ENCODE peak calls at places on chromosomes 13 and 19, in five cellular contexts. M is H1, W is K562, A is HepG2, O is GM12878. X is an unnamed sample.

GRCh38 chr13:75566658-75567057 is 17.1 kb downstream of the UCHL3 start:
- DNase-seq in M (no peak), W (no peak), A (peak), O (no peak), X (peak)

GRCh38 chr13:41802684-41803554 is 158.0 kb downstream of the VWA8 start:
- DNase-seq in M (no peak), W (no peak), A (no peak), O (no peak), X (no peak)

GRCh38 chr19:3111586-3112247 is 17.6 kb downstream of the GNA11 start:
- DNase-seq in M (no peak), W (no peak), A (no peak), O (no peak), X (no peak)

GRCh38 chr13:101868585-101869469 is 416.4 kb downstream of the ITGBL1 start:
- DNase-seq in M (no peak), W (no peak), A (no peak), O (no peak), X (no peak)

GRCh38 chr13:77779461-77780272 is 82.2 kb downstream of the SLAIN1 start:
- DNase-seq in M (no peak), W (no peak), A (peak), O (peak), X (peak)

GRCh38 chr19:46466536-46467199 is 4.7 kb downstream of the PNMA8A start:
- DNase-seq in M (no peak), W (no peak), A (no peak), O (peak), X (no peak)

GRCh38 chr13:51643114-51643881 is 59.0 kb downstream of the WDFY2 start:
- DNase-seq in M (no peak), W (no peak), A (peak), O (no peak), X (peak)

GRCh38 chr19:3336680-3337523 is 29.5 kb upstream of the NFIC start:
- DNase-seq in M (no peak), W (no peak), A (peak), O (no peak), X (peak)

GRCh38 chr13:19052931-19053330 is 128.7 kb downstream of the TUBA3C start:
- DNase-seq in M (no peak), W (no peak), A (no peak), O (no peak), X (no peak)

GRCh38 chr13:110108348-110109139 is 198.4 kb downstream of the COL4A1 start:
- DNase-seq in M (no peak), W (no peak), A (peak), O (no peak), X (peak)

GRCh38 chr19:44912854-44913253 is 1.6 kb upstream of the APOC1 start:
- DNase-seq in M (no peak), W (no peak), A (peak), O (no peak), X (no peak)

GRCh38 chr19:29665215-29665825 is at the start of gene PLEKHF1:
- DNase-seq in M (peak), W (peak), A (peak), O (no peak), X (peak)

GRCh38 chr13:25632166-25632888 is 260.6 kb downstream of the ATP8A2 start:
- DNase-seq in M (peak), W (no peak), A (no peak), O (no peak), X (no peak)

GRCh38 chr13:113413898-113414282 is 39.4 kb downstream of the ADPRHL1 start:
- DNase-seq in M (no peak), W (no peak), A (no peak), O (no peak), X (no peak)

GRCh38 chr13:42477588-42478190 is 96.3 kb upstream of the TNFSF11 start:
- DNase-seq in M (no peak), W (no peak), A (no peak), O (no peak), X (no peak)

GRCh38 chr19:3976495-3977241 is 5.8 kb upstream of the DAPK3 start:
- DNase-seq in M (peak), W (no peak), A (no peak), O (no peak), X (no peak)

GRCh38 chr13:111006508-111007031 is 91.7 kb upstream of the ANKRD10 start:
- DNase-seq in M (no peak), W (peak), A (no peak), O (no peak), X (no peak)

GRCh38 chr13:20826301-20826700 is 52.5 kb upstream of the EEF1AKMT1 start:
- DNase-seq in M (no peak), W (no peak), A (no peak), O (no peak), X (no peak)

GRCh38 chr13:27379694-27380596 is 44.5 kb upstream of the GTF3A start:
- DNase-seq in M (peak), W (peak), A (peak), O (no peak), X (peak)

GRCh38 chr13:60261432-60262351 is 98.0 kb upstream of the DIAPH3 start:
- DNase-seq in M (no peak), W (no peak), A (no peak), O (no peak), X (no peak)

GRCh38 chr13:97627566-97627965 is 193.6 kb downstream of the RAP2A start:
- DNase-seq in M (no peak), W (peak), A (peak), O (no peak), X (peak)

GRCh38 chr13:53398051-53398450 is 369.4 kb downstream of the OLFM4 start:
- DNase-seq in M (no peak), W (no peak), A (no peak), O (no peak), X (no peak)

GRCh38 chr13:62387642-62388041 is 972.0 kb upstream of the PCDH20 start:
- DNase-seq in M (no peak), W (no peak), A (no peak), O (no peak), X (no peak)

DNA sequence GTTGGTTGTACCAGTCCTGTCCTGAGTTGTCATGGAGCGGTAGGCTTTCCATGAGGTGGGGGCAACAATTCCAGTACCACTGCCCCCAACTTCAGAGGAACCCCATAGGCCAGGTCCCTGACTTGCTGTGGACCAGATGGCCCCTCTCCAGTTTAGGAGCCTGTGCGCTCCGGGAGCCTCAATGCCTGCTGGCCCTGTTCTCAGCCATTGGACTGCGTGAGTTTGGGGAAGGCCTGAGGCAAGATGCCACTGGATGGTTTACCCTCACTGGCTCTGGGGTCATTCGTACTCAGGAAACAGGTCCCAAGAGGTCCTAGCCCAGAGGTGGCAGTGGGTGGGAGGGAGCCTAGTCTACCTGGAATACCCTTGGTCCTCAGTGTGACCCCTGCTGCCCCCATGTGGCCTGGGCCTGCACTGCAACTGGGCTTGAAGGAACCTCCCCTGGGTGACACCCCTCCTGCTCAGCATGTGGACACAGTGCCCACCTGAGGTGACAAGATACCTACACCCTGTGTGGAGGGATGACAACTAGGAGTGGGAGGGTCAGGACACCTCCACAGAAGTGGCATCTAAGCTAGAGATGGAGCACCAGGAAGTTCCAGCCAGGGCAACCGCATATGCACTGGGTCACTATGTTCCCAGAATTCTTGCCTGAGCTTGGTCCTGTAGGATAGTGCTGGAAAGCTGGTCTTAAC is 6.0 kb upstream of the PRR19 start:
- DNase-seq in M (peak), W (peak), A (peak), O (peak), X (peak)
- TF ChIP-seq KDM1A in M (no peak), W (no peak), A (no peak), O (no peak), X (no peak)

GRCh38 chr13:30346159-30346788 is 38.9 kb upstream of the KATNAL1 start:
- DNase-seq in M (no peak), W (no peak), A (no peak), O (peak), X (no peak)
- TF ChIP-seq KDM1A in M (no peak), W (no peak), A (no peak), O (no peak), X (no peak)

GRCh38 chr13:88656751-88657150 is 985.6 kb downstream of the SLITRK5 start:
- DNase-seq in M (no peak), W (no peak), A (no peak), O (no peak), X (no peak)

GRCh38 chr13:88648598-88649373 is 977.6 kb downstream of the SLITRK5 start:
- DNase-seq in M (no peak), W (no peak), A (no peak), O (no peak), X (no peak)

GRCh38 chr13:88649855-88650254 is 978.7 kb downstream of the SLITRK5 start:
- DNase-seq in M (no peak), W (no peak), A (no peak), O (no peak), X (no peak)

DNA sequence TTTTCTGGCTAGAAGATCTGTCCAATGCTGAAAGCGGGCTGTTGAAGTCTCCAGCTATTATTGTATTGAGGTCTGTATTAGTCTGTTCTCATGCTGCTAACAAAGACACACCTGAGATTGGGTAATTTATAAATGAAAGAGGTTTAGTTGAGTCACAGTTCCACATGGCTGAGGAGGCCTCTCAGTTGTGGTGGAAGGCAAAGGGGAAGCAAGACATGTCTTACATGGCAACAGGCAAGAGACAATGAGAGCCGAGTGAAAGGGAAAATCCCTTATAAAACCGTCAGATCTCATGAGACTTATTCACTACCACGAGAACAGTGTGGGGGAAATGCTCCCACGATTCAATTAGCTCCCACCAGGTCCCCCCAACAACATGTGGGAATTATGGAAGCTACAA is 980.4 kb downstream of the SLITRK5 start:
- DNase-seq in M (no peak), W (no peak), A (no peak), O (peak), X (no peak)
- TF ChIP-seq KDM1A in M (no peak), W (no peak), A (no peak), O (no peak), X (no peak)

GRCh38 chr13:87123987-87124784 is 547.0 kb upstream of the SLITRK5 start:
- DNase-seq in M (no peak), W (no peak), A (peak), O (no peak), X (peak)
- TF ChIP-seq KDM1A in M (no peak), W (no peak), A (no peak), O (no peak), X (no peak)

GRCh38 chr19:31272707-31273106 is 76.5 kb downstream of the TSHZ3 start:
- DNase-seq in M (no peak), W (no peak), A (no peak), O (no peak), X (no peak)

GRCh38 chr19:31271569-31271911 is 77.7 kb downstream of the TSHZ3 start:
- DNase-seq in M (no peak), W (no peak), A (no peak), O (no peak), X (no peak)

GRCh38 chr19:31268751-31269150 is 80.5 kb downstream of the TSHZ3 start:
- DNase-seq in M (no peak), W (no peak), A (no peak), O (no peak), X (no peak)

GRCh38 chr19:31269425-31270127 is 79.7 kb downstream of the TSHZ3 start:
- DNase-seq in M (no peak), W (no peak), A (no peak), O (no peak), X (no peak)

DNA sequence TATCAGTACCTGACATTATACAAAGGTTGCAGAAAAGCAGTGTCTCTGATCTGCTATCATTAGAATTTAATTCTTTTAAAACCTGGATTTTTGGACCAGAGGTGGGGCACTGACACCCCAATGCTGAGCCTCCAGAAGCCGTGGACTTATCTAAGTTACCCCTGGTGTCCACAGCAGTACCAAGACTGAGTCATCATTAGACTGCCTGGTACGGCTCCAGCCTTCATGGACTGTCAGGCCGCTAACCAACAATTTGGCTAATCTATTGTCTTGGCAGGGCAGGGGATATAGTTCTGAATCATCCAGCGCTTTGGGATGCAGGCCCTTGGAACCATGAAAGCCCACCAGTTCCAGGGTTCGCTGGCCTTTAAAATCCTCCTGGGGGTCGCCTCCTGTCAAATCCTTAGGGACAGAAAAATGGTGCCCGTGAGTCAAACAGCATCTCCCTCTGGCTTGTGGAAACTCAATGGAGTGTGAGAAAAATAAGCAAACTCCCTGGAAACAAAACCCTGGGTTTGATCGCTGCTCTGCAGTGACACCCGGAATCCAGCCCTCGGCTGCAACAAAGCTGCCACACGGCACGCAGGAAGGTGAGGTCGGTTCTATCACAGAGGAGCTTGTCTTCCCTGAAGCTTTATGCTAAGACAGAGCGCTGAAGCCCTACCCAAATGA is 78.2 kb downstream of the TSHZ3 start:
- DNase-seq in M (no peak), W (no peak), A (no peak), O (no peak), X (no peak)
- TF ChIP-seq KDM1A in M (no peak), W (no peak), A (no peak), O (no peak), X (no peak)

DNA sequence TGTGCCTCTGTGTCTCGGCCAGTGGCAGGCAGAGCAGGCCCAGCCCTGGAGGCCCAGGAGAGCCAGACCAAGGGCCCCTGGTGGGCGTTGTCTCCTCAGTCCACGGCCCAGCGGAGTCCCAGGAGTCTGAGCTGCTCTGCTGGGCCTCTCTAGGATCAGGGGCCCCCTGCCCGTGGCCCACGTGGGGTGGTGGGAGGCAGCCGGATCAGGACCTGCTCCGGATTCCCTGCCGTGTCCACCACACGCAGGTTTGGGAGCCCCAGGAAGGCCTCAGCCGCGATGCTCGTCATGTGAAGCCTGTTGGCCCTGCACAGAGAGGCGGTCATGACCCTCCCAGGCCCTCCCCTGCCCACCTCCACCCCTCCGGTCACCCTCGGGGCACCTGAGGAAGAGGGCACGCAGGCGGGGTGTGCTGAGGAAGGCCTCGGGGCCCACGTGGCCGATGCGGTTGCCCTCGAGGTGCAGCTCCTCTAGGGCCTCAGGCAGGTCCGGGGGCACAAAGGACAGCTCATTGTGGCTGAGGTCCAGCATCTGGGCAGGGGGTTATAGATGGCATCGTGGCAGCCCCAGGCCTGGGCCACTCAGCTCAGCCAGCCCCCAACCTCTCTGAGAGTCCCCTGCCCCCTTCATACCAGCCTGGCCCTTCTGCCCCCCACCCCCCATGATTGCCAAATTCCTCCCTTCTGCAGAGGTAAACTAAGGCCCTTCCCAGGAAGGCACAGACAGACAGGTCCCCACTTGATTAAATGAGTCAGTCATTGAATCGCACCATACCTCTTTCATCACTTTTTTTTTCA is 6.4 kb downstream of the PODNL1 start:
- DNase-seq in M (no peak), W (peak), A (no peak), O (no peak), X (no peak)
- TF ChIP-seq KDM1A in M (no peak), W (no peak), A (no peak), O (no peak), X (no peak)

DNA sequence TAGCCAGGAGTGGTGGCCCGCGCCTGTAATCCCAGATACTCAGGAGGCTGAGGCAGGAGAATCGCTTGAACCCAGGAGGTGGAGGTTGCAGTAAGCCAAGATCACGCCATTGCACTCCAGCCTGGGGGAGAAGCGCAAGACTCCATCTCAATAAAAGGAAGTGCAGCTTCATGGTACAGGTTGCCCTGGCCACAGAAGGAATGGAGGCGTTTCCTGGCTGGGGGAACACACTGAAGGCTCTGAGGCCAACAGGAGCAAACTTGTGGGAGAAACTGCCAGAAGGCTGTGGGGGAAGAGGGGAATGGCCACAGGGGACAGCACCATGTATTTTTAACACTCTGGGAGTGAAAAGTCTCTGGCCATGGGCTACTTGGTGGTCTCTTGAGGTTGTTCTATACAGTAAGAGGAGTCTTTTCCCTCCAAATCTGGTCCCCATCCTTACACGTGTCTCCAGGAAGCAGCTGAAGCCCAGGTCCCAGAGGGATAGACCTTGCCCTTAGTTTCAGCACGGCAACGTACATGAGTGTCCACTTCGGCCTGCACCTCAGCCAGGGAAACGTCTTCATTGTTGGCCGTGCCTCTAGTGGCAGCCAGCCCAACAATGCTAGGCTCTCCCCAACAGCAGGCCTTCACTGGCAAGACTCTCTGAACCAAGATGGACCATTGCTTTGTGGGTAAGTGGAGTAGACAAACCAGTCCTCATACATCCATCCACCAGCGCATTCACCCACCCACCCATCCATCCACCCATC is 7.4 kb downstream of the MICOS13 start:
- DNase-seq in M (no peak), W (no peak), A (no peak), O (no peak), X (no peak)
- TF ChIP-seq KDM1A in M (no peak), W (no peak), A (no peak), O (no peak), X (no peak)

DNA sequence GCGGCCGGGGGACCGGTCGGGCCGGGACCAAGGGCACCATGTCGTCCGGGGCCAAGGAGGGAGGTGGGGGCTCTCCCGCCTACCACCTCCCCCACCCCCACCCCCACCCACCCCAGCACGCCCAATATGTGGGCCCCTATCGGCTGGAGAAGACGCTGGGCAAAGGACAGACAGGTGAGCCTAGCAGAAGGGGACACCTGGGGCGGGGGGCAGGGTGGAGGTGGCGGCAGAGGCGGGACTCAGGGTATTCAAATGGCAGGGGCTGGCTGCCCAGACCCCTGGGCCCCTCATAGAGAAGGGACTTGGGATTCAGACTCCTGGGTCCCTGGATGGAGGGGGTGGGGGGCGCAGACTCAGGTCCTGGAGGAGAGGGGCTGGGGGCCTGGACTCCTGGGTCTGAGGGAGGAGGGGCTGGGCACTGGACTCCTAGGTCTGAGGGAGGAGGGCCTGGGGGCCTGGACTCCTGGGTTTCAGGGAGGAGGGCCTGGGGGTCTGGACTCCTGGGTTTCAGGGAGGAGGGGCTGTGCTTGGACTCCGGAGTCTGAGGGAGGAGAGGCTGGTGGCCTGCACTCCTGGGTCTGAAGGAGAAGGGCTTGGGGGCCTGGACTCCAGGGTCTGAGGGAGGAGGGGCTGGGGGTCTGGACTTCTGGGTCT is 735 bp downstream of the BRSK1 start:
- DNase-seq in M (peak), W (no peak), A (no peak), O (no peak), X (no peak)
- TF ChIP-seq KDM1A in M (no peak), W (no peak), A (no peak), O (no peak), X (no peak)